ENCODE peak calls at places on chromosomes 5 and 9, in seven cellular contexts. One of them, this sample, is unnamed.

GRCh38 chr9:1216532-1216931 is 166.4 kb downstream of the DMRT2 start:
- DNase-seq in left ventricle myocardium inferior: no peak
- DNase-seq in fibroblast of lung: peak
- DNase-seq in GM23338: no peak
- DNase-seq in Caco-2: no peak
- DNase-seq in cardiac fibroblast: no peak
- DNase-seq in suprapubic skin: no peak
- DNase-seq in this sample: no peak

GRCh38 chr5:154084255-154084654 is 45.5 kb downstream of the MFAP3 start:
- DNase-seq in left ventricle myocardium inferior: no peak
- DNase-seq in fibroblast of lung: no peak
- DNase-seq in GM23338: no peak
- DNase-seq in Caco-2: no peak
- DNase-seq in cardiac fibroblast: no peak
- DNase-seq in suprapubic skin: no peak
- DNase-seq in this sample: no peak

GRCh38 chr5:143213851-143214363 is 189.6 kb downstream of the NR3C1 start:
- DNase-seq in left ventricle myocardium inferior: no peak
- DNase-seq in fibroblast of lung: peak
- DNase-seq in GM23338: no peak
- DNase-seq in Caco-2: no peak
- DNase-seq in cardiac fibroblast: peak
- DNase-seq in suprapubic skin: no peak
- DNase-seq in this sample: peak

GRCh38 chr5:11509793-11510192 is 394.5 kb downstream of the CTNND2 start:
- DNase-seq in left ventricle myocardium inferior: no peak
- DNase-seq in fibroblast of lung: no peak
- DNase-seq in GM23338: no peak
- DNase-seq in Caco-2: no peak
- DNase-seq in cardiac fibroblast: no peak
- DNase-seq in suprapubic skin: no peak
- DNase-seq in this sample: no peak

GRCh38 chr5:138753794-138754698 is 821 bp downstream of the CTNNA1 start:
- DNase-seq in left ventricle myocardium inferior: peak
- DNase-seq in fibroblast of lung: peak
- DNase-seq in GM23338: peak
- DNase-seq in Caco-2: peak
- DNase-seq in cardiac fibroblast: peak
- DNase-seq in suprapubic skin: peak
- DNase-seq in this sample: peak

GRCh38 chr5:14475013-14475412 is 106.6 kb upstream of the OTULINL start:
- DNase-seq in left ventricle myocardium inferior: no peak
- DNase-seq in fibroblast of lung: no peak
- DNase-seq in GM23338: no peak
- DNase-seq in Caco-2: no peak
- DNase-seq in cardiac fibroblast: no peak
- DNase-seq in suprapubic skin: no peak
- DNase-seq in this sample: no peak

GRCh38 chr9:107286057-107286456 is 3.0 kb downstream of the RAD23B start:
- DNase-seq in left ventricle myocardium inferior: no peak
- DNase-seq in fibroblast of lung: peak
- DNase-seq in GM23338: no peak
- DNase-seq in Caco-2: peak
- DNase-seq in cardiac fibroblast: peak
- DNase-seq in suprapubic skin: no peak
- DNase-seq in this sample: no peak

GRCh38 chr5:145718956-145719355 is 116.2 kb downstream of the PRELID2 start:
- DNase-seq in left ventricle myocardium inferior: no peak
- DNase-seq in fibroblast of lung: peak
- DNase-seq in GM23338: peak
- DNase-seq in Caco-2: no peak
- DNase-seq in cardiac fibroblast: peak
- DNase-seq in suprapubic skin: no peak
- DNase-seq in this sample: peak

GRCh38 chr5:140251527-140251973 is 51.4 kb downstream of the PFDN1 start:
- DNase-seq in left ventricle myocardium inferior: no peak
- DNase-seq in fibroblast of lung: peak
- DNase-seq in GM23338: no peak
- DNase-seq in Caco-2: no peak
- DNase-seq in cardiac fibroblast: peak
- DNase-seq in suprapubic skin: no peak
- DNase-seq in this sample: peak

GRCh38 chr5:151683444-151683843 is 3.3 kb downstream of the SPARC start:
- DNase-seq in left ventricle myocardium inferior: no peak
- DNase-seq in fibroblast of lung: peak
- DNase-seq in GM23338: no peak
- DNase-seq in Caco-2: no peak
- DNase-seq in cardiac fibroblast: no peak
- DNase-seq in suprapubic skin: no peak
- DNase-seq in this sample: no peak
- H3K4me3 ChIP-seq in left ventricle myocardium inferior: peak
- H3K4me3 ChIP-seq in fibroblast of lung: peak
- H3K4me3 ChIP-seq in GM23338: no peak
- H3K4me3 ChIP-seq in Caco-2: no peak
- H3K4me3 ChIP-seq in cardiac fibroblast: peak
- H3K4me3 ChIP-seq in suprapubic skin: peak
- H3K4me3 ChIP-seq in this sample: peak

DNA sequence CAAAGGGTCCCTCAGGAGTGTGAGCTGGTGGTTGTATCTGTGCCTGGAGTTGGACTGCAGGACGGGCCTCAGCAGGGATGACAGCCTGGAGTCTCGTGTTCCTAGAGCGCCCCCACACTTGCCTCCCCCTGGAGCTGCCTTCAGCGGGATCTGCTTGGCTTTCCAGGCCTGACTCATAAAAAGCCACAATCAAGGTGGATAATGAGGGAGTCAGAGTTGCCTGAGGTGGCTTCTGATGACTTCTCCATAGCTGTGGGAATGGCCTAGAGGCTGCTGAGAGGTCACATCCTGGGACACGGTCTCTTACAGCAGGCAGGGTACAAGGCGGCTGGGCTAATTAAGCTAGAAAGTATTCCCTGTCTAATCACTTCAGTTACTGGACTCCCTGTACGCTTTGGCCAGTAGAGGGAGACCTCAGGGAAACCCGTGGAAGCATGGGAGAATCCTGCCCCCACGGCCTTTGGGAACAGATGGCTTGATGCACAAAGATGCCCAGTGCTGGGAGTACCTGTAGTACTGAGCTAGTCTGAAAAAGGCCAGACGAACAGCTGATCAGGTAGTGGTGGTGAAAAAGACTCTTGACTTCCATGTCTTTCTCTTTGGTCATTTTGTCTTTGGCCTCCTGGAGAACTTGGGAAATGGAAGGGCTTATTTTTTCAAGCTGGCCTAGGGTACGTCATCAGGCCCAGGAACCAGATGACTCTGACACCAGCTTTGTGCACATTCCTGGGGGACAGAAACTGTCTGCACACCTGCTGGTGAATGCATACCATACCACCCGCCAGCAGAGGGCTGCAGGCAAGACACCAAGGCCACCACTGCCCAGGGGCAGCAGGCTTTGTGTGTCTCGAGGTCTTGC is 16.1 kb upstream of the FRRS1L start:
- DNase-seq in left ventricle myocardium inferior: no peak
- DNase-seq in fibroblast of lung: peak
- DNase-seq in GM23338: peak
- DNase-seq in Caco-2: peak
- DNase-seq in cardiac fibroblast: peak
- DNase-seq in suprapubic skin: peak
- DNase-seq in this sample: peak
- TF ChIP-seq CTCF in left ventricle myocardium inferior: peak
- TF ChIP-seq CTCF in fibroblast of lung: peak
- TF ChIP-seq CTCF in GM23338: peak
- TF ChIP-seq CTCF in Caco-2: peak
- TF ChIP-seq CTCF in cardiac fibroblast: peak
- TF ChIP-seq CTCF in suprapubic skin: no peak
- TF ChIP-seq CTCF in this sample: peak

GRCh38 chr9:4764033-4764432 is 23.0 kb upstream of the AK3 start:
- DNase-seq in left ventricle myocardium inferior: no peak
- DNase-seq in fibroblast of lung: no peak
- DNase-seq in GM23338: no peak
- DNase-seq in Caco-2: no peak
- DNase-seq in cardiac fibroblast: no peak
- DNase-seq in suprapubic skin: no peak
- DNase-seq in this sample: no peak

GRCh38 chr9:4760122-4760521 is 19.1 kb upstream of the AK3 start:
- DNase-seq in left ventricle myocardium inferior: no peak
- DNase-seq in fibroblast of lung: no peak
- DNase-seq in GM23338: no peak
- DNase-seq in Caco-2: no peak
- DNase-seq in cardiac fibroblast: no peak
- DNase-seq in suprapubic skin: no peak
- DNase-seq in this sample: no peak

GRCh38 chr9:4762108-4762888 is 21.3 kb upstream of the AK3 start:
- DNase-seq in left ventricle myocardium inferior: peak
- DNase-seq in fibroblast of lung: peak
- DNase-seq in GM23338: peak
- DNase-seq in Caco-2: peak
- DNase-seq in cardiac fibroblast: peak
- DNase-seq in suprapubic skin: peak
- DNase-seq in this sample: peak

GRCh38 chr9:4768681-4769080 is 24.1 kb upstream of the RCL1 start:
- DNase-seq in left ventricle myocardium inferior: no peak
- DNase-seq in fibroblast of lung: no peak
- DNase-seq in GM23338: no peak
- DNase-seq in Caco-2: no peak
- DNase-seq in cardiac fibroblast: no peak
- DNase-seq in suprapubic skin: no peak
- DNase-seq in this sample: no peak

GRCh38 chr9:4762889-4763521 is 22.0 kb upstream of the AK3 start:
- DNase-seq in left ventricle myocardium inferior: no peak
- DNase-seq in fibroblast of lung: peak
- DNase-seq in GM23338: peak
- DNase-seq in Caco-2: no peak
- DNase-seq in cardiac fibroblast: peak
- DNase-seq in suprapubic skin: no peak
- DNase-seq in this sample: peak
- H3K4me3 ChIP-seq in left ventricle myocardium inferior: peak
- H3K4me3 ChIP-seq in fibroblast of lung: no peak
- H3K4me3 ChIP-seq in GM23338: peak
- H3K4me3 ChIP-seq in Caco-2: no peak
- H3K4me3 ChIP-seq in cardiac fibroblast: no peak
- H3K4me3 ChIP-seq in suprapubic skin: peak
- H3K4me3 ChIP-seq in this sample: no peak

GRCh38 chr9:36204906-36205547 is 14.3 kb downstream of the CLTA start:
- DNase-seq in left ventricle myocardium inferior: no peak
- DNase-seq in fibroblast of lung: no peak
- DNase-seq in GM23338: peak
- DNase-seq in Caco-2: peak
- DNase-seq in cardiac fibroblast: no peak
- DNase-seq in suprapubic skin: no peak
- DNase-seq in this sample: no peak
- TF ChIP-seq CTCF in left ventricle myocardium inferior: peak
- TF ChIP-seq CTCF in fibroblast of lung: no peak
- TF ChIP-seq CTCF in GM23338: peak
- TF ChIP-seq CTCF in Caco-2: peak
- TF ChIP-seq CTCF in cardiac fibroblast: peak
- TF ChIP-seq CTCF in suprapubic skin: no peak
- TF ChIP-seq CTCF in this sample: peak

GRCh38 chr5:93581738-93582414 is 857 bp upstream of the NR2F1-AS1 start:
- DNase-seq in left ventricle myocardium inferior: no peak
- DNase-seq in fibroblast of lung: peak
- DNase-seq in GM23338: peak
- DNase-seq in Caco-2: no peak
- DNase-seq in cardiac fibroblast: peak
- DNase-seq in suprapubic skin: no peak
- DNase-seq in this sample: peak
- H3K4me3 ChIP-seq in left ventricle myocardium inferior: peak
- H3K4me3 ChIP-seq in fibroblast of lung: peak
- H3K4me3 ChIP-seq in GM23338: peak
- H3K4me3 ChIP-seq in Caco-2: peak
- H3K4me3 ChIP-seq in cardiac fibroblast: peak
- H3K4me3 ChIP-seq in suprapubic skin: peak
- H3K4me3 ChIP-seq in this sample: peak

GRCh38 chr9:21527579-21527978 is 45.5 kb upstream of the IFNE start:
- DNase-seq in left ventricle myocardium inferior: no peak
- DNase-seq in fibroblast of lung: no peak
- DNase-seq in GM23338: no peak
- DNase-seq in Caco-2: no peak
- DNase-seq in cardiac fibroblast: no peak
- DNase-seq in suprapubic skin: no peak
- DNase-seq in this sample: no peak
- TF ChIP-seq CTCF in left ventricle myocardium inferior: no peak
- TF ChIP-seq CTCF in fibroblast of lung: no peak
- TF ChIP-seq CTCF in GM23338: peak
- TF ChIP-seq CTCF in Caco-2: no peak
- TF ChIP-seq CTCF in cardiac fibroblast: peak
- TF ChIP-seq CTCF in suprapubic skin: no peak
- TF ChIP-seq CTCF in this sample: no peak

GRCh38 chr9:129141066-129142041 is 30.1 kb downstream of the PTPA start:
- DNase-seq in left ventricle myocardium inferior: peak
- DNase-seq in fibroblast of lung: peak
- DNase-seq in GM23338: no peak
- DNase-seq in Caco-2: no peak
- DNase-seq in cardiac fibroblast: peak
- DNase-seq in suprapubic skin: no peak
- DNase-seq in this sample: peak
- H3K4me3 ChIP-seq in left ventricle myocardium inferior: peak
- H3K4me3 ChIP-seq in fibroblast of lung: no peak
- H3K4me3 ChIP-seq in GM23338: peak
- H3K4me3 ChIP-seq in Caco-2: no peak
- H3K4me3 ChIP-seq in cardiac fibroblast: peak
- H3K4me3 ChIP-seq in suprapubic skin: peak
- H3K4me3 ChIP-seq in this sample: peak

This sample was measured in fibroblast of pulmonary artery.